ENCODE peak calls at places on chromosomes 11 and 22, in four cellular contexts. Q is fibroblast of lung, I is MM.1S, S is HepG2. T is an unnamed sample.

GRCh38 chr11:14384338-14384737 is 25.4 kb upstream of the RRAS2 start:
- DNase-seq in I (no peak), S (no peak), Q (peak), T (no peak)

GRCh38 chr11:62757846-62758788 is 3.3 kb upstream of the POLR2G start:
- DNase-seq in I (no peak), S (no peak), Q (no peak), T (no peak)

GRCh38 chr22:23067023-23067650 is 3.2 kb upstream of the GNAZ start:
- DNase-seq in S (no peak), I (no peak), Q (no peak), T (no peak)

GRCh38 chr11:107898270-107898669 is 30.0 kb upstream of the RAB39A start:
- DNase-seq in Q (peak), S (peak), I (peak), T (peak)

GRCh38 chr22:47810505-47811500 is 1048.4 kb downstream of the TBC1D22A start:
- DNase-seq in Q (no peak), I (no peak), S (no peak), T (no peak)

GRCh38 chr22:29044657-29045176 is 16.9 kb downstream of the C22orf31 start:
- DNase-seq in S (peak), Q (peak), I (no peak), T (no peak)

GRCh38 chr11:64500176-64501013 is 90.6 kb upstream of the SLC22A12 start:
- DNase-seq in S (no peak), Q (no peak), I (no peak), T (peak)

GRCh38 chr11:30567148-30567547 is 19.0 kb downstream of the MPPED2 start:
- DNase-seq in I (no peak), Q (peak), S (no peak), T (no peak)

GRCh38 chr22:38353142-38353629 is 36.0 kb upstream of the CSNK1E start:
- DNase-seq in Q (peak), I (peak), S (no peak), T (peak)

GRCh38 chr11:843818-844692 is 1.4 kb downstream of the TSPAN4 start:
- DNase-seq in I (no peak), S (peak), Q (peak), T (peak)

GRCh38 chr11:66976925-66977324 is 1.8 kb downstream of the C11orf86 start:
- DNase-seq in S (no peak), Q (no peak), I (no peak), T (no peak)

GRCh38 chr22:35900483-35901168 is 128.0 kb downstream of the RBFOX2 start:
- DNase-seq in Q (no peak), I (no peak), S (no peak), T (peak)

GRCh38 chr11:46298699-46299424 is 21.4 kb downstream of the CREB3L1 start:
- DNase-seq in S (no peak), Q (peak), I (no peak), T (peak)

GRCh38 chr22:36776722-36777121 is 803 bp upstream of the IFT27 start:
- DNase-seq in Q (no peak), S (no peak), I (no peak), T (no peak)

GRCh38 chr22:36192601-36193000 is 9.0 kb downstream of the APOL4 start:
- DNase-seq in Q (no peak), I (no peak), S (no peak), T (no peak)

GRCh38 chr11:104570088-104570701 is 328.1 kb downstream of the CASP12 start:
- DNase-seq in Q (no peak), S (no peak), I (no peak), T (peak)

GRCh38 chr22:44455963-44456358 is 42.1 kb downstream of the RTL6 start:
- DNase-seq in Q (no peak), S (no peak), I (no peak), T (no peak)

GRCh38 chr22:39496131-39496838 is 5.8 kb upstream of the MIEF1 start:
- DNase-seq in Q (peak), I (peak), S (peak), T (peak)

GRCh38 chr11:44564198-44564597 is 1.3 kb upstream of the CD82 start:
- DNase-seq in Q (no peak), I (peak), S (no peak), T (no peak)

GRCh38 chr11:66119348-66120133 is 49.5 kb downstream of the PACS1 start:
- DNase-seq in Q (peak), S (peak), I (no peak), T (peak)

GRCh38 chr22:41697126-41697775 is 2.1 kb upstream of the MEI1 start:
- DNase-seq in I (peak), Q (peak), S (peak), T (peak)
- H3K4me2 ChIP-seq in I (peak), Q (peak), S (peak), T (peak)

GRCh38 chr22:28000361-28000760 is 81.3 kb upstream of the PITPNB start:
- DNase-seq in Q (no peak), S (no peak), I (no peak), T (no peak)
- H3K27ac ChIP-seq in Q (no peak), S (no peak), I (no peak), T (no peak)

GRCh38 chr11:96156379-96156722 is 186.6 kb downstream of the MAML2 start:
- DNase-seq in S (no peak), Q (peak), I (no peak), T (no peak)
- H3K4me2 ChIP-seq in S (peak), Q (peak), I (peak), T (no peak)

DNA sequence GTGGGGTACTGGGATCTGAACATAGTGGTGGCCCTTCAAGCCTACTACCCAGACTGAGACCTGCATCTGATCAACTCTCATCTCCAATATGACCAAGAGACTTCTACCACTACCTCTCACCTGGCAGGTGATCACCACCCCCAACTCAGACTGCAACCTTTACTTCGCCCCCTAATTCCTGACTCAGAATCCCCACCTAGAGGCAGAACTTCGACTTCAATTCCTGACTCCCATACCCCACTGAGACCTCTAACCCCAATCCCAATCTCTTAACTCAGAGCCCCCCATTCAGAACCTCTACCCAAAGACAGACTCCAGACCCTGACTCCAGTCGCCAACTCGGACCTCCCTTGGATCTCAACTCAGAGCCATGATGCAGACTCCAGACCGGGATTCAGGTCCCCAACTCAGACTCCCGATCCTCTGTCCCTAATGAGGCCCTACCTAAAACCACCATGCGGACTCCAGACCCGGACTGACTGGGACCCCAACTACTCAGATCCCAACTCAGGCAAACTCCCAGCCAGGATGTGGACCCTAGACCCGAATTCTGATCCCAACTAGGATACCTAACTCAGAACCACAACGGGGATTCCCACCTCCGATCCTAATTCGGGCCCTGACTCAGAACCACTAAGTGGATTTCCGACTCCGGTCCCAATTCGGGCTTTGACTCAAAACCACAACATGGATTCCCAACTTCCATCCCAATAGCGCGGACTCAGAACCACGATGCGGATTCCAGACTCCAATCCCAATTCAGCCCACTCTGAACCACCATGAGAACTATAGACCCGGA is 1.2 kb downstream of the KCNQ1OT1 start:
- DNase-seq in Q (no peak), I (no peak), S (no peak), T (peak)
- H3K27ac ChIP-seq in Q (peak), I (no peak), S (peak), T (no peak)

GRCh38 chr11:8281266-8281665 is 17.6 kb upstream of the LMO1 start:
- DNase-seq in Q (no peak), S (no peak), I (no peak), T (no peak)

GRCh38 chr11:8283510-8284272 is 20.0 kb upstream of the LMO1 start:
- DNase-seq in I (no peak), Q (no peak), S (no peak), T (no peak)

GRCh38 chr11:8285796-8286195 is 22.1 kb upstream of the LMO1 start:
- DNase-seq in I (no peak), Q (no peak), S (no peak), T (no peak)

GRCh38 chr11:8285228-8285627 is 21.6 kb upstream of the LMO1 start:
- DNase-seq in Q (no peak), I (no peak), S (no peak), T (no peak)

DNA sequence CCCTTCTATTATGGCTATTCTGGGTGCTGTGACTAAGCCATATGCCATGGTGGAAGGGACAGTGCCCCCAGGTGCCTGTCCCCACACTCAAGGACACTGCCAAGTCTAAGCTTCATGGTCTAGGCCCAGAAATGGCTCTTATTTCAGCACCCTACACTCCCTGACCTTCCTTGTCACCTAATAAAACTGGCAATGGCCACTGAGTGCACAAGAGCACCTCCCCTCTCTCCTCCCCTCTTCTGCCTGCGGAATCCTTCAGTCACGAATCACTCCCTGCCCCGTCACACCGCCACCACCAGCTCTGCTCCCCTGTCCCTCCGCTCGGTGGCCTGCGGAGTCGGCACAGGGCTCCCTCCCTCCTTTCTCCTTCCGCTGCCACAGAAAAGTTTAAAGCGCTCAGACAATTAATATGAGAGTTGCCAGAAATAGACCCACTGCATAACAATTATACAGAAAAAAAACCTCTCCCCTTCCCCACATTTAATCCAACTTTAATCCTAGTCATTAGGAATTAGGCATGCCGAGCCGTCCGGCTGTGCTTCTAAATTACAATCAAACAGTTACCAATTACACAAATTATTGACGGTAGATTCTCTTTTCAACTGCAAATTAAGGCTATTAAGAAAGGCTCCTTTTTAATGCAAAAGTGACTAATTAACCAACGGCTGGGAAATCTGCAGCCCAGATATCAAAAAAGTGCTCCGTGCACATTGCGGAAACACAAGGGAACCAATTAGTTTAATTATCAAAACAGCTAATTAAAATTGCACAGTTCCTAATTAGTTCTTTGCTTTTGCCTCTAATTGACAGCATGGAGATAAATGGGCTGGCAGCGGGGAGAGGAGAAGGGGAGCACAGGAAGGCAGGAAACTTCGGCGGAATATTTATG is 19.2 kb upstream of the LMO1 start:
- DNase-seq in S (no peak), Q (no peak), I (no peak), T (no peak)
- H3K4me2 ChIP-seq in S (no peak), Q (no peak), I (no peak), T (peak)

DNA sequence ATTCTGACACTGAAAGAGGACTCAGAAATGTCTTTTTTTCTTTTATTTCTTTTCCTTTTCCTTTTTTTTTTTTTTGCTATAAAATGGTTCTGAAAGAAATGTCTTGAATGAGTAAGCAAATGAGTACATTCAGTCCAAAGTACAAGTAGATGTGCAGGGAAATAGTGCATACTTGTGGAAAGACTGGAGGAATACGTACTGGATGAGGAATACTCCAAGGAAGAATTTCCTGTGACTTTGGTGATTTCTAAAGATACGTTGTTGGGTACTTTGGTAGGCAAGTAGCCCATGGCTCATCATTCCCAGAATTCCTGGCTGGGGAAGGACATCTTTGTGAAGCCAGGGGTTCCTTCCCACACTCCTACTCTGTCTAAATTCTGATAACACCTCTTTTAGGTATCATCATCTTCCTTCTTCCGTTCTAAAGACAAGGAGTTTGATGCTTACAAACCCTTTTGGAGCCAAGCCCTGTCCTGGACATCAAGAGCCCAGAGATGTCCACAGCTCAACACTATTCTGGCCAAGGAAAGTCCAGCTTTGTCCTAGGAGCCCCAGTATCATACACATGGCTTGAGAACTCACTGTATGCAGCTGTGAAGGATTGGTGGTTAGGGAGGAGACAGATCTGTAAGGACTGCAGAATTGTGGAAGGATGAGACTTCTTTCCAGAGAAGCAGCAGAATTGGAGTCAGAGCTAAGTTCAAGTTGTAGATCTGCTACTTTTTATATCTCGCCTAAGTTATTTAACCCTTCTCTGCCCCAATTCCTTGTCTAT is 4.8 kb upstream of the NUP98 start:
- DNase-seq in Q (no peak), I (no peak), S (no peak), T (no peak)
- H3K27ac ChIP-seq in Q (no peak), I (no peak), S (no peak), T (no peak)

DNA sequence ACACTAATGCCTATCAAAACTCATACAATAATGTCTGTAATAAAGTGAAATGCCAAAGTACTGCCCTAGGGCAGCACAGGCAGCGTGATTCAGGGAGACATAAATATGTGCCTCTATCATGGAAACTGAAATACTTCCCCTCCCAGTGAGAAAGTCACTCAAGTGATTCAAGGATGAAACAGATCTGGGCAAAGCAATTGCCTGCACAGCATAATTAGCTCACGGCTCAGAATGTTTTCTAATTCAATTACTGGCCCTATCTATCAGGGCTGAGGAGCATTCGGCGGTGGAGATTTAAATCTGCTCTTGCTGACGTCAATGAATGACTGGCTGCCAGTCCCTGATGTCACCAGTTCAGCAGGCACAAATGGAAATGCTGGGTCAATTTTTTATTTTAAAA is 27.7 kb upstream of the PPP2R1B start:
- DNase-seq in S (no peak), I (no peak), Q (no peak), T (peak)
- H3K4me2 ChIP-seq in S (no peak), I (no peak), Q (no peak), T (no peak)

DNA sequence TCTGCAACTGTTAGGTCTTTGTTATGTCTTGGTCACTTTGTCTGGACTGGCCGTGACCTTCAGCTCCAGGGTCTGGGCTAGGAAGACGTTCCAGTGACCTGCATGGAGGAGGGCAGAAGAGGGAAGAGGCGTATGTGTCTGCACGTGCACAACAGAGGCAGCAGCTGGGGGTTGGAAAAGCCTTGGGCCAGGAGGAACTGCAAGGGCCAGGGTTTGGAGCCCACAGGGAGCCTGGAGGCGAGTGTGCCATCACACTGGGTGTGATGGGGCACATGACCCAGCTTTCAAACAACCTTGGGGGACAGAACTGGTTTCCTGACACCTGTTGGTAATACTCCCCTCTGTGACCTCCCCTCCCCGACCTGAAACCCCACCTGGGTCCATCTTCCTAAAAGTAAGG is 34.7 kb downstream of the CHRDL2 start:
- DNase-seq in I (no peak), Q (no peak), S (no peak), T (peak)
- H3K27ac ChIP-seq in I (no peak), Q (peak), S (no peak), T (no peak)